ENCODE peak calls at places on chromosome 19, in six cellular contexts. E, B, Z, A, V and P are unnamed samples.

GRCh38 chr19:39870171-39870971 is 24.2 kb upstream of the FBL start:
- DNase-seq in E (no peak), B (no peak), Z (no peak), A (no peak), V (no peak), P (no peak)

GRCh38 chr19:17332677-17333581 is 1.7 kb downstream of the ANO8 start:
- DNase-seq in E (peak), B (no peak), Z (no peak), A (no peak), V (no peak), P (peak)

GRCh38 chr19:55697069-55697440 is 22.0 kb downstream of the EPN1 start:
- DNase-seq in E (no peak), B (no peak), Z (no peak), A (no peak), V (no peak), P (no peak)

GRCh38 chr19:45311640-45312039 is 11.0 kb downstream of the CKM start:
- DNase-seq in E (no peak), B (peak), Z (no peak), A (no peak), V (no peak), P (no peak)

GRCh38 chr19:12629215-12629614 is 18.5 kb downstream of the ZNF791 start:
- DNase-seq in E (no peak), B (no peak), Z (no peak), A (no peak), V (no peak), P (no peak)

GRCh38 chr19:2834294-2834871 is 6.9 kb upstream of the ZNF555 start:
- DNase-seq in E (no peak), B (no peak), Z (no peak), A (no peak), V (no peak), P (no peak)

GRCh38 chr19:2223959-2224358 is 12.2 kb downstream of the PLEKHJ1 start:
- DNase-seq in E (no peak), B (no peak), Z (no peak), A (no peak), V (peak), P (no peak)

GRCh38 chr19:8655340-8655709 is 24.9 kb downstream of the NFILZ start:
- DNase-seq in E (no peak), B (no peak), Z (no peak), A (no peak), V (peak), P (no peak)

GRCh38 chr19:49468746-49469447 is 5.1 kb upstream of the FLT3LG start:
- DNase-seq in E (peak), B (peak), Z (peak), A (peak), V (peak), P (peak)

GRCh38 chr19:32901504-32902161 is 32.1 kb upstream of the SLC7A9 start:
- DNase-seq in E (peak), B (no peak), Z (no peak), A (no peak), V (no peak), P (no peak)

GRCh38 chr19:34351382-34351802 is 13.6 kb upstream of the GPI start:
- DNase-seq in E (no peak), B (no peak), Z (no peak), A (no peak), V (peak), P (peak)

GRCh38 chr19:19777692-19778091 is 43.9 kb downstream of the ZNF506 start:
- DNase-seq in E (no peak), B (no peak), Z (no peak), A (no peak), V (no peak), P (no peak)
- H3K4me3 ChIP-seq in E (peak), B (peak), Z (no peak), A (no peak), V (peak), P (peak)

GRCh38 chr19:47805313-47805712 is 962 bp upstream of the TPRX1 start:
- DNase-seq in E (no peak), B (no peak), Z (no peak), A (no peak), V (no peak), P (no peak)
- H3K4me3 ChIP-seq in E (no peak), B (no peak), Z (no peak), A (no peak), V (no peak), P (no peak)

GRCh38 chr19:4832776-4833175 is 1.3 kb upstream of the TICAM1 start:
- DNase-seq in E (no peak), B (no peak), Z (no peak), A (no peak), V (no peak), P (no peak)

GRCh38 chr19:4831351-4832340 is at the start of gene TICAM1:
- DNase-seq in E (peak), B (peak), Z (peak), A (peak), V (peak), P (no peak)

GRCh38 chr19:4830332-4830731 is 1.2 kb downstream of the TICAM1 start:
- DNase-seq in E (no peak), B (no peak), Z (no peak), A (no peak), V (no peak), P (no peak)

GRCh38 chr19:4830768-4831265 is 695 bp downstream of the TICAM1 start:
- DNase-seq in E (no peak), B (no peak), Z (no peak), A (no peak), V (no peak), P (no peak)

GRCh38 chr19:4829001-4829712 is 2.4 kb downstream of the TICAM1 start:
- DNase-seq in E (no peak), B (no peak), Z (no peak), A (peak), V (no peak), P (peak)
- H3K4me3 ChIP-seq in E (no peak), B (peak), Z (no peak), A (no peak), V (no peak), P (no peak)

GRCh38 chr19:18972301-18972831 is 31.3 kb upstream of the HOMER3 start:
- DNase-seq in E (peak), B (no peak), Z (no peak), A (no peak), V (no peak), P (no peak)
- H3K4me3 ChIP-seq in E (no peak), B (no peak), Z (peak), A (no peak), V (no peak), P (no peak)

GRCh38 chr19:43779147-43779819 is 1.5 kb downstream of the KCNN4 start:
- DNase-seq in E (no peak), B (no peak), Z (no peak), A (no peak), V (no peak), P (no peak)
- H3K4me3 ChIP-seq in E (no peak), B (no peak), Z (peak), A (no peak), V (peak), P (no peak)

DNA sequence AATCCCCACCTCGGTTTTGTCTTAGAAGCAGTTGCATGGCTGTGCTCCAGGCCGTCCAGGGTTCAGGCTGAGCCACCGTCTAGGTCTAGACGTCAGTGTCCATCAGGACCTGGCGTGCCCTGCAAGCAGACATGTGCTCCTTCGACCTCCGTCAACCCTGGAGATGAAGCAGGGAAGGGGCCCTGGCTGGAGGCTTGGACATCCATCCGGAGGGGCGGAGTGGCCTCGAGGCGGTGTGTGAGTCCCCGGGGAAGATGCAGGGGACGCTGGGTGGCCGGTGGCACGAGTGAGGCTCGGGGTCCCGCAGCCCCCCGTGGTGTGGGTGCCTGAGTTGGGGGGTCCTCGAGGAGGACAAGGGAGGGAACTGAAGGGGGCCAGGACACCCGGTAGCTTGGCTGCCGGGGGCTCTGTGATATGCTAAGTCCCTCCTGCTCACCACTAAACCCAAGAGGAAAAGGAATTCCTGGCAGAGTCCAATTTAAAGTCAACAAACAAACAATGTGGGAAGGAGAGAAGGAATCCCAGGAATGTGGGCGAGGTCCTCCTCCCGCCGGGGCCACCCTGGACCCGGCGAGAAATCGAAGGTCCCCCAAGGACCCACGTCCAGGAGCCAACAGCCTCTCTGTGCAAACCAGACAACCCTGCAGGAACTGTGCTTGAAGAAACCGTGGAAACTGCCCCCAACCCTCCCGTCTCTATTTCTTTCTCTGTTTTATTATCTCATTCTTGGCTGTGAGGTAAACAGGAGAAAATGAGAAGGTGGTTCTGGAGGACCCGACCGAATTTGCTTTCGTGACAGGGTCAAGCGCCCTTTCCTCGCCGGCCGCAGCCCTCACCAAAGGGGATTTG is 14.8 kb upstream of the PTBP1 start:
- DNase-seq in E (peak), B (peak), Z (no peak), A (peak), V (no peak), P (no peak)
- H3K4me3 ChIP-seq in E (no peak), B (peak), Z (peak), A (no peak), V (no peak), P (no peak)

GRCh38 chr19:38015771-38016170 is 108.8 kb downstream of the SIPA1L3 start:
- DNase-seq in E (no peak), B (no peak), Z (no peak), A (peak), V (no peak), P (no peak)
- H3K4me3 ChIP-seq in E (no peak), B (no peak), Z (no peak), A (no peak), V (no peak), P (no peak)

GRCh38 chr19:47729799-47730520 is 15.4 kb upstream of the NOP53 start:
- DNase-seq in E (peak), B (peak), Z (peak), A (peak), V (peak), P (peak)
- H3K4me3 ChIP-seq in E (no peak), B (peak), Z (peak), A (no peak), V (no peak), P (peak)